ENCODE peak calls at places on chromosomes 16 and 17, in nine cellular contexts. B is HepG2, I is SK-N-SH, N is transverse colon, K is A549, S is sigmoid colon, E is tibial nerve, T is H1, A is K562. L is an unnamed sample.

GRCh38 chr17:59074494-59074893 is 32.2 kb downstream of the TRIM37 start:
- DNase-seq in B (no peak), I (no peak), N (no peak), K (no peak), S (no peak), E (no peak), T (no peak), A (no peak), L (no peak)

GRCh38 chr16:72298947-72299346 is 127.0 kb upstream of the PMFBP1 start:
- DNase-seq in B (no peak), I (no peak), N (no peak), K (no peak), S (no peak), E (no peak), T (no peak), A (no peak), L (no peak)

GRCh38 chr16:19502395-19503131 is 19.3 kb downstream of the GDE1 start:
- DNase-seq in B (peak; percentile 84), I (peak; percentile 66), N (peak; percentile 83), K (peak; percentile 71), S (peak; percentile 77), E (peak; percentile 44), T (peak; percentile 83), A (peak; percentile 70), L (peak; percentile 80)

GRCh38 chr17:79788455-79788854 is 8.4 kb downstream of the CBX8 start:
- DNase-seq in B (no peak), I (no peak), N (no peak), K (no peak), S (no peak), E (no peak), T (no peak), A (no peak), L (no peak)

GRCh38 chr16:85991425-85991824 is 92.5 kb downstream of the IRF8 start:
- DNase-seq in B (no peak), I (no peak), N (no peak), K (no peak), S (peak; percentile 17), E (no peak), T (no peak), A (no peak), L (no peak)

GRCh38 chr16:23676924-23677480 is 1.7 kb upstream of the PLK1 start:
- DNase-seq in B (no peak), I (no peak), N (no peak), K (no peak), S (no peak), E (no peak), T (no peak), A (no peak), L (no peak)

GRCh38 chr16:67302882-67303434 is 23.6 kb downstream of the KCTD19 start:
- DNase-seq in B (no peak), I (peak; percentile 10), N (no peak), K (no peak), S (no peak), E (no peak), T (no peak), A (peak; percentile 53), L (no peak)

GRCh38 chr17:1302761-1303160 is 23.3 kb downstream of the TRARG1 start:
- DNase-seq in B (no peak), I (no peak), N (no peak), K (no peak), S (no peak), E (no peak), T (no peak), A (no peak), L (no peak)

GRCh38 chr16:634996-635395 is 1.1 kb downstream of the METTL26 start:
- DNase-seq in B (no peak), I (no peak), N (no peak), K (no peak), S (no peak), E (no peak), T (no peak), A (no peak), L (no peak)

GRCh38 chr16:86060381-86061317 is 161.7 kb downstream of the IRF8 start:
- DNase-seq in B (no peak), I (no peak), N (no peak), K (no peak), S (peak; percentile 62), E (no peak), T (no peak), A (no peak), L (no peak)

GRCh38 chr17:49980703-49981197 is 11.8 kb downstream of the DLX4 start:
- DNase-seq in B (no peak), I (peak; percentile 42), N (no peak), K (no peak), S (no peak), E (no peak), T (peak; percentile 72), A (no peak), L (no peak)

GRCh38 chr16:4239020-4239419 is 2.9 kb downstream of the SRL start:
- DNase-seq in B (no peak), I (peak; percentile 60), N (no peak), K (no peak), S (no peak), E (no peak), T (no peak), A (no peak), L (no peak)
- H3K4me3 ChIP-seq in B (no peak overlapping the region), I (no peak overlapping the region), N (no peak overlapping the region), K (no peak overlapping the region), S (no peak overlapping the region), E (peak overlapping the region; percentile 31), T (no peak overlapping the region), A (no peak overlapping the region), L (peak overlapping the region; percentile 25)

GRCh38 chr16:48408688-48409087 is 23.5 kb upstream of the SIAH1 start:
- DNase-seq in B (no peak), I (no peak), N (peak; percentile 54), K (no peak), S (peak; percentile 69), E (no peak), T (no peak), A (no peak), L (peak; percentile 39)
- TF ChIP-seq EP300 in B (no peak), I (no peak), N (no peak), K (no peak), S (no peak), E (no peak), T (no peak), A (no peak), L (no peak)

GRCh38 chr16:27349276-27349675 is 35.5 kb downstream of the IL4R start:
- DNase-seq in B (no peak), I (no peak), N (no peak), K (no peak), S (no peak), E (no peak), T (no peak), A (no peak), L (no peak)

GRCh38 chr16:27346818-27347217 is 33.0 kb downstream of the IL4R start:
- DNase-seq in B (no peak), I (no peak), N (no peak), K (no peak), S (no peak), E (no peak), T (no peak), A (no peak), L (no peak)

GRCh38 chr16:27350006-27350405 is 36.2 kb downstream of the IL4R start:
- DNase-seq in B (no peak), I (no peak), N (no peak), K (no peak), S (no peak), E (no peak), T (no peak), A (no peak), L (no peak)

GRCh38 chr16:27345201-27345600 is 31.4 kb downstream of the IL4R start:
- DNase-seq in B (no peak), I (no peak), N (no peak), K (no peak), S (no peak), E (no peak), T (no peak), A (peak; percentile 2), L (no peak)

GRCh38 chr16:27347930-27348685 is 34.3 kb downstream of the IL4R start:
- DNase-seq in B (no peak), I (peak; percentile 73), N (no peak), K (no peak), S (no peak), E (no peak), T (no peak), A (peak; percentile 4), L (no peak)
- H3K4me3 ChIP-seq in B (no peak overlapping the region), I (no peak overlapping the region), N (no peak overlapping the region), K (no peak overlapping the region), S (no peak overlapping the region), E (no peak overlapping the region), T (no peak overlapping the region), A (no peak overlapping the region), L (no peak overlapping the region)

DNA sequence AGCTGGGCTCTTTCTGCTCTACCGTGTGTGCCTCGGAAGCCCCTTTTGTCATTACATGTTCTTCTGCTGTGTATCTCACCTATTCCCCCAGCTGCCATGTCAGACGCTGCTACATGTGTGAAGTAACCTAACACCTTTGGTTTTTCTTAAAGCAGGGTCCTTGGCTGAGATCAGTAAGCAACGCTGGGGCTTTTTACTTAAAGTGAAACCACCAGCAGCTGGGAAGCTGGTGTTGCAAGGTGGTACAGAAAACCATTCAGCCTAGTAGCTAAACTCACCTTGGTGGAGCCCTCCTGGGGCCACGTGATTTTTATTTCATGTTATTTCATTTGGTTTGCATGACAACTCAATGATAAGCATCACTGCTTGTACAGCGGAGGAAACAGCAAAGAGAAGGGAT is 62.6 kb downstream of the PLCG2 start:
- DNase-seq in B (no peak), I (no peak), N (no peak), K (no peak), S (no peak), E (no peak), T (no peak), A (no peak), L (no peak)
- TF ChIP-seq EP300 in B (no peak), I (no peak), N (no peak), K (no peak), S (no peak), E (no peak), T (no peak), A (no peak), L (no peak)